ENCODE peak calls at places on chromosomes 16 and 17, in six cellular contexts. G is neural crest cell, M is fibroblast of pulmonary artery, Q is AG09309, N is colonic mucosa, S is GM12878. T is an unnamed sample.

GRCh38 chr17:68396795-68397536 is 60.3 kb downstream of the WIPI1 start:
- DNase-seq in Q (no peak), N (peak), M (no peak), S (no peak), G (no peak), T (no peak)

GRCh38 chr17:50631908-50632571 is 2.6 kb upstream of the ABCC3 start:
- DNase-seq in S (no peak), M (no peak), G (no peak), Q (no peak), N (no peak), T (no peak)

GRCh38 chr17:79034931-79035485 is 11.0 kb downstream of the C1QTNF1 start:
- DNase-seq in S (no peak), Q (no peak), G (no peak), M (no peak), N (no peak), T (no peak)

GRCh38 chr16:11256657-11257130 is 690 bp upstream of the SOCS1 start:
- DNase-seq in Q (no peak), S (no peak), M (peak), N (peak), G (no peak), T (no peak)

GRCh38 chr17:55324296-55324978 is 59.7 kb downstream of the HLF start:
- DNase-seq in Q (no peak), N (no peak), G (no peak), S (no peak), M (no peak), T (no peak)

GRCh38 chr16:76650579-76650978 is 373.4 kb downstream of the CNTNAP4 start:
- DNase-seq in Q (no peak), N (no peak), S (no peak), M (no peak), G (no peak), T (no peak)

GRCh38 chr16:15856901-15857778 is at the start of gene MYH11:
- DNase-seq in Q (no peak), M (no peak), S (no peak), G (peak), N (no peak), T (peak)

GRCh38 chr17:44012391-44012790 is 2.4 kb downstream of the TMEM101 start:
- DNase-seq in M (no peak), G (no peak), Q (no peak), S (no peak), N (no peak), T (no peak)

GRCh38 chr17:64778367-64779290 is 116.5 kb upstream of the SMURF2 start:
- DNase-seq in Q (no peak), G (no peak), N (peak), M (no peak), S (no peak), T (peak)

GRCh38 chr16:83147244-83147643 is 520.5 kb downstream of the CDH13 start:
- DNase-seq in M (no peak), S (no peak), N (no peak), Q (no peak), G (no peak), T (no peak)

GRCh38 chr16:49543315-49543946 is 169.8 kb downstream of the C16orf78 start:
- DNase-seq in Q (no peak), S (no peak), M (no peak), N (peak), G (no peak), T (no peak)

GRCh38 chr17:63701477-63702222 is 1.7 kb upstream of the LIMD2 start:
- DNase-seq in N (no peak), M (no peak), S (no peak), G (no peak), Q (no peak), T (no peak)

GRCh38 chr17:62064029-62064790 is 868 bp downstream of the MED13 start:
- DNase-seq in Q (no peak), G (no peak), N (no peak), S (no peak), M (peak), T (no peak)

GRCh38 chr17:63945851-63946439 is 13.8 kb upstream of the CD79B start:
- DNase-seq in Q (no peak), N (no peak), G (no peak), S (no peak), M (no peak), T (no peak)

GRCh38 chr16:89565256-89565505 is 4.7 kb downstream of the RPL13 start:
- DNase-seq in M (no peak), S (no peak), N (peak), Q (no peak), G (no peak), T (no peak)

GRCh38 chr17:2040942-2041560 is 771 bp upstream of the OVCA2 start:
- DNase-seq in Q (no peak), M (no peak), N (no peak), S (no peak), G (no peak), T (no peak)

GRCh38 chr17:79626156-79626890 is 15.5 kb upstream of the RBFOX3 start:
- DNase-seq in Q (no peak), N (no peak), G (no peak), M (no peak), S (no peak), T (peak)

GRCh38 chr16:14056970-14057369 is 14.1 kb upstream of the MRTFB start:
- DNase-seq in S (no peak), Q (no peak), M (peak), N (no peak), G (no peak), T (no peak)

GRCh38 chr17:72079700-72080099 is 41.1 kb upstream of the SOX9 start:
- DNase-seq in S (no peak), M (no peak), G (no peak), N (no peak), Q (no peak), T (no peak)

GRCh38 chr16:22126037-22126558 is 33.8 kb downstream of the VWA3A start:
- DNase-seq in N (no peak), G (no peak), M (peak), S (no peak), Q (no peak), T (no peak)

GRCh38 chr16:85555549-85556455 is 57.3 kb upstream of the GSE1 start:
- DNase-seq in S (no peak), Q (no peak), M (peak), G (no peak), N (peak), T (no peak)

GRCh38 chr16:66007717-66008116 is 358.8 kb upstream of the CDH5 start:
- DNase-seq in G (no peak), S (no peak), Q (peak), N (no peak), M (peak), T (no peak)

GRCh38 chr17:74419862-74420492 is 11.9 kb upstream of the GPRC5C start:
- DNase-seq in G (no peak), Q (no peak), N (no peak), M (no peak), S (no peak), T (no peak)

GRCh38 chr17:76490112-76490710 is 11.0 kb downstream of the RHBDF2 start:
- DNase-seq in Q (no peak), S (no peak), M (no peak), G (no peak), N (no peak), T (no peak)

GRCh38 chr17:44314869-44315661 is 6.7 kb downstream of the RUNDC3A start:
- DNase-seq in Q (no peak), N (no peak), M (peak), S (no peak), G (no peak), T (peak)

GRCh38 chr16:27390157-27390556 is 11.8 kb upstream of the IL21R start:
- DNase-seq in S (no peak), Q (no peak), G (no peak), M (no peak), N (no peak), T (no peak)

GRCh38 chr16:4538386-4539235 is at the start of gene CDIP1:
- DNase-seq in G (peak), N (peak), Q (peak), S (peak), M (peak), T (peak)

GRCh38 chr16:56203052-56203451 is 11.8 kb downstream of the GNAO1 start:
- DNase-seq in N (no peak), M (no peak), G (no peak), S (no peak), Q (no peak), T (no peak)

GRCh38 chr17:27630607-27631408 is at the start of gene LGALS9:
- DNase-seq in S (peak), G (no peak), N (peak), Q (no peak), M (peak), T (no peak)

GRCh38 chr17:50151937-50152547 is 1.6 kb upstream of the PPP1R9B start:
- DNase-seq in N (peak), S (no peak), Q (peak), M (peak), G (peak), T (no peak)

GRCh38 chr16:64410306-64410705 is 711.6 kb downstream of the CDH11 start:
- DNase-seq in N (no peak), Q (no peak), M (peak), S (no peak), G (no peak), T (no peak)
- TF ChIP-seq CTCF in N (no peak), Q (no peak), M (no peak), S (no peak), G (no peak), T (no peak)

GRCh38 chr16:12341423-12341822 is 364.9 kb downstream of the SNX29 start:
- DNase-seq in N (no peak), Q (no peak), S (no peak), G (no peak), M (peak), T (no peak)
- TF ChIP-seq CTCF in N (no peak), Q (peak), S (no peak), G (no peak), M (no peak), T (no peak)

DNA sequence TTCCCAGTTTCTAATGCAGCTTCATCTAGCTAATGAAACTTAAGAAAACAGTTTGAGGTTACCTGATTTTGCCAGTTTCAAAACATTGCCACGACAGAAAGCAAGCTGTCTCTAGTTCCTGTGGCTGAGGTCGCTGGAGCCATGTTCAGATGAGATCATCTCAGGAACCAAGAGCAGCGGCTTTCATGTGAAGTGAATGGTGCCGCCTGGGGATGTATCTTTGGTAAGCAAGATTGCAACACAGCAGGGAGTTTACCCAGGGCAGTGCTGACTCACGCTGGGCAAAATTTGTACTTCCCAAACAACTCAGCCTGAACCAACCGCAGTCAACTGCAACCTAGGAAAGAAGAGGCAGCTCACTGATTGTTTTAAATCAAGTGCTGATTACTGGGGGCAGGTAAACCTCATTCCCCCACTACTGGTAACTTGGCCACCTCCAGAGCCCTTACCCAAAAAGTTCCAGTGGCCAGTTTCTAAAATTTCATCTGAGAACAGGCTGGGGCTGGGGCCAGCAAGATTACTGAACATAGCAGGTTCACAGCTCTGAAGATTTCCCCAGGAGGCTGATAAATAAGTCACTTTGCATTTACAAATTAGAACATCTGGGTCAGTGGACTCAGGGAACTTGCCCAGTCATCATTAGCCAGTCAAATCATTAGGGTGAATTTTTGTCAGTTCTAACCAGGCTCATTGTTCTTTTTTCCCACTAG is at the start of gene RFFL:
- DNase-seq in G (peak), N (peak), S (peak), Q (peak), M (peak), T (peak)
- TF ChIP-seq CTCF in G (no peak), N (no peak), S (peak), Q (no peak), M (peak), T (no peak)

DNA sequence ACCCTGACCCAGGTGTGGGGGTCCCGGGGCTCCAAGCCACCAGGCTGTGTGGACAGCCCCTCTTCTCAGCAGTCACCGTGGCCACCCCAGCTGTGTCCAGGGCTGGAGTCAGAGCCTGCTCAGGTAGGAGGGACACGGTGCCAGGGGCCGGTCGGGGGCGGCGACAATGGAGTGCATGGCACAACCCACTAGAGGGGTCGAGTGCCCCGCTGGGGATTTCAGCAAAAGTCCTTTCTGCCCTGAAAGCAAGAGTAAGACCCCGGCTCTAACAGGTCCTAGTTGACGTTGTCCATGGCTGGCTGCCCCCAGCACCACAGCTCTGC is 11.3 kb downstream of the UTS2R start:
- DNase-seq in N (no peak), Q (no peak), S (no peak), M (no peak), G (no peak), T (no peak)
- TF ChIP-seq CTCF in N (no peak), Q (no peak), S (no peak), M (no peak), G (no peak), T (no peak)

GRCh38 chr16:68015681-68016080 is at the start of gene DPEP2NB:
- DNase-seq in S (no peak), G (no peak), M (no peak), N (no peak), Q (no peak), T (no peak)
- TF ChIP-seq CTCF in S (no peak), G (no peak), M (no peak), N (no peak), Q (no peak), T (no peak)

GRCh38 chr17:8803531-8804416 is 4.6 kb upstream of the MFSD6L start:
- DNase-seq in M (no peak), G (no peak), N (peak), S (no peak), Q (no peak), T (no peak)

GRCh38 chr17:8799001-8799850 is at the start of gene MFSD6L:
- DNase-seq in G (no peak), M (peak), N (peak), S (no peak), Q (no peak), T (peak)

GRCh38 chr17:8800656-8801055 is 1.5 kb upstream of the MFSD6L start:
- DNase-seq in M (no peak), Q (no peak), G (no peak), S (no peak), N (no peak), T (no peak)

GRCh38 chr17:8799851-8800212 is 667 bp upstream of the MFSD6L start:
- DNase-seq in S (no peak), Q (no peak), N (no peak), M (no peak), G (no peak), T (no peak)

DNA sequence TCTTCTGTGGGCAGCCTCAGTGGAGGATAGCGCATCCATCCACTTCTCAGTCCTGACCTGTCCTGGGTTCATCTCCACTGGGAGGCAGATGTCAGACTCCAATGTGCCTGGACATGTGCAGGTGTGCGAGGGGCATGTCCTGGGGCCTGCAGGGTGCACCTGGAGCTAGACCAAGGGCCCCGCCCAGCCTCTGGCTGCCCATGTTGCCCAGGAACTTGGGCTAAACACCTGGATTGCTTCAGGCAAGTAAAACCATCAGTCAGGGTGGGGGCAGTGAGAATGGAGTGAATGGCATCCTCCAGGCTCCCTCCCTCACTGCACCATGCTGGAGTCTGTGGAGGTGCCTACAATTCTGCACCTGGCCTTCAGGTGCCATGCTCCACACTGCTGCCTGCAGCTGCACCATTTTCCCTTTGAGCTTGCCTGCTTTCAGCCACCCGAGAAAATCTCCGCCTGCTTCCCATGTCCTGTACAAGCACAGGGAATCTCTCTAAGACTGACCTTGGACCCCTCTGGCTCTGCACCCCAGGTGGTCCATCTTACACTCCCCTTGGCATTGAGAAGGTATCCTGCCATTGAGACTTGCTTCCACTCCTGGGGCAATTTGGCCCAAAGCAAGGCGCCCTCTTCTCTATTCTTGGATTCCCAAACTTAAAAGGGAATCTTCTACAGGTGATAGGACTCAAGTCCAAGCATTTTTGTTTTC is 2.1 kb upstream of the MFSD6L start:
- DNase-seq in G (no peak), N (peak), M (no peak), S (no peak), Q (no peak), T (no peak)
- TF ChIP-seq CTCF in G (no peak), N (no peak), M (no peak), S (no peak), Q (no peak), T (no peak)

DNA sequence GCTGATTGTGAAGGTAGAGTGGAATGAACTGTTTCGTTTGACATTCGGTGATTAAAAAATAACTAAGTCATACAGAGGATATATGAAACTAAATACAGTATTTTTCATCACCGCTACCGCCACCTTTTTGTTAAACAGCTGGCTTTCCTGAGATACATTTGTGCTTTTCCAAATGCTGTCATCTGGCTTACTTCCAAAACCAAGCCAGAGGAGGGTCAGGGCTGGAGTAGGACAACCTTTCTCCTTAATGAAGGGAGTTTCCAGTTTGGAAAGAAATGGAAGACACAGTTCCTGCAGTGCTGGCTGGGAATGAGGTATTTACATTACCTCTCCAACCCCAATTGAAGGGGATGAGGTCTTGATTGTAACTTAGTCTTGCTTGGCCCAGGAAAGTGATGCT is 3.2 kb downstream of the TNRC6C start:
- DNase-seq in Q (no peak), M (no peak), G (no peak), S (no peak), N (no peak), T (no peak)
- TF ChIP-seq CTCF in Q (no peak), M (no peak), G (no peak), S (no peak), N (no peak), T (no peak)

DNA sequence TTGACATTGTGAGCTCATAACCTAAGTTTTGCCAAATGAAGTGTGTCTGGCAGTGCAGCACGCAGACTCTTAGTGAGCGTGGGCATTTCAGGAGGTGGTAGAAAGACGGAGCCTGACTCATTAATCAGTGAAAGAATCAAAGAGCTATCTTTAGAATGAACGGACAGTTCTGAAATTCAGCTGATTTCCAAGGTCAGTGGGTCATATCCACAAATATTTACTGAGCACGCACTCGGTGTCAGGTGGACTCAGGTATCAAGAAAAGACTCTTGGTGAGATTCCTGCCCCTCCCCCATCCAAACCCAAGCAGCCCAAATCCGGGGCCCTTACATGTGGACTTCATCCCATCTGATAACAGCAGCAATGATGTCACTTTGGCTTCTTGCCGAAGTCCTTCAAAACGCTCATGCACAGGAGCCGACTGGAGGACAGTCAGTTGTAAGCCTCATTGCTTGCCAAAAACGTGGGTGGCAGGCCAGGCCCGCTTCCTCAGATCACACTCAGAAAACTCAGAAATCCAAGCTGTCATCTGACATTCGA is 185.8 kb downstream of the HS3ST3A1 start:
- DNase-seq in M (peak), Q (no peak), N (peak), G (no peak), S (no peak), T (peak)
- TF ChIP-seq CTCF in M (no peak), Q (no peak), N (no peak), G (no peak), S (no peak), T (no peak)